ENCODE peak calls at places on chromosome 5, in four cellular contexts. K, C, W and R are unnamed samples.
A peak's percentile ranks its signal among the peaks of the same experiment; 100 is the strongest.

GRCh38 chr5:159800131-159800830 is 116.0 kb upstream of the ADRA1B start:
- DNase-seq in K (no peak), C (no peak), W (no peak), R (no peak)

GRCh38 chr5:54249210-54250028 is 61.0 kb downstream of the ARL15 start:
- DNase-seq in K (peak; percentile 16), C (no peak), W (no peak), R (no peak)

GRCh38 chr5:149320791-149321330 is 24.4 kb upstream of the GRPEL2 start:
- DNase-seq in K (no peak), C (no peak), W (peak; percentile 94), R (no peak)

GRCh38 chr5:144144956-144145751 is 25.3 kb downstream of the YIPF5 start:
- DNase-seq in K (no peak), C (no peak), W (no peak), R (no peak)

GRCh38 chr5:37211661-37212060 is 37.5 kb downstream of the CPLANE1 start:
- DNase-seq in K (no peak), C (no peak), W (no peak), R (no peak)

GRCh38 chr5:78727786-78728761 is 79.5 kb upstream of the LHFPL2 start:
- DNase-seq in K (peak; percentile 68), C (no peak), W (no peak), R (no peak)

GRCh38 chr5:16844952-16845351 is 91.1 kb downstream of the MYO10 start:
- DNase-seq in K (no peak), C (no peak), W (no peak), R (no peak)

GRCh38 chr5:122751293-122751753 is 23.6 kb upstream of the SNX2 start:
- DNase-seq in K (no peak), C (no peak), W (no peak), R (no peak)

GRCh38 chr5:173612948-173613347 is 3.5 kb downstream of the BOD1 start:
- DNase-seq in K (no peak), C (no peak), W (no peak), R (no peak)

GRCh38 chr5:132073231-132074013 is at the start of gene CSF2:
- DNase-seq in K (no peak), C (no peak), W (no peak), R (no peak)

GRCh38 chr5:139797335-139797734 is 1.7 kb downstream of the PSD2 start:
- DNase-seq in K (no peak), C (no peak), W (peak; percentile 3), R (no peak)

GRCh38 chr5:93186031-93186682 is 394.9 kb downstream of the NR2F1-AS1 start:
- DNase-seq in K (no peak), C (no peak), W (no peak), R (no peak)

GRCh38 chr5:177327539-177328522 is 16.1 kb upstream of the MXD3 start:
- DNase-seq in K (no peak), C (no peak), W (no peak), R (no peak)

GRCh38 chr5:51347704-51348103 is 35.5 kb upstream of the ISL1 start:
- DNase-seq in K (no peak), C (no peak), W (no peak), R (no peak)

GRCh38 chr5:43852276-43852675 is 249.3 kb downstream of the NNT start:
- DNase-seq in K (no peak), C (no peak), W (no peak), R (no peak)

GRCh38 chr5:178207183-178207916 is 3.0 kb downstream of the HNRNPAB start:
- DNase-seq in K (no peak), C (no peak), W (peak; percentile 70), R (no peak)

GRCh38 chr5:75348241-75348640 is 11.2 kb downstream of the HMGCR start:
- DNase-seq in K (no peak), C (no peak), W (no peak), R (no peak)

GRCh38 chr5:133405275-133406034 is 206.9 kb downstream of the FSTL4 start:
- DNase-seq in K (no peak), C (no peak), W (no peak), R (no peak)

GRCh38 chr5:86917117-86917579 is 299.4 kb downstream of the COX7C start:
- DNase-seq in K (peak; percentile 4), C (no peak), W (no peak), R (no peak)

GRCh38 chr5:59709346-59709821 is 184.1 kb downstream of the PDE4D start:
- DNase-seq in K (no peak), C (no peak), W (no peak), R (no peak)

GRCh38 chr5:84303315-84303714 is 81.4 kb downstream of the EDIL3 start:
- DNase-seq in K (no peak), C (no peak), W (no peak), R (no peak)

GRCh38 chr5:9149988-9150387 is 395.9 kb downstream of the SEMA5A start:
- DNase-seq in K (no peak), C (no peak), W (no peak), R (no peak)

GRCh38 chr5:102663771-102664530 is 91.2 kb upstream of the PAM start:
- DNase-seq in K (no peak), C (no peak), W (no peak), R (no peak)

GRCh38 chr5:128629162-128629561 is 91.1 kb upstream of the FBN2 start:
- DNase-seq in K (no peak), C (no peak), W (no peak), R (no peak)

GRCh38 chr5:998975-999501 is 9.6 kb upstream of the NKD2 start:
- DNase-seq in K (no peak), C (no peak), W (peak; percentile 16), R (no peak)

GRCh38 chr5:61637566-61637965 is 305.5 kb downstream of the ZSWIM6 start:
- DNase-seq in K (no peak), C (no peak), W (no peak), R (no peak)

GRCh38 chr5:127290946-127291763 is 559 bp downstream of the MEGF10 start:
- DNase-seq in K (no peak), C (no peak), W (no peak), R (no peak)

GRCh38 chr5:132474881-132475511 is 15.6 kb downstream of the IRF1 start:
- DNase-seq in K (no peak), C (no peak), W (peak; percentile 49), R (no peak)

GRCh38 chr5:143442398-143442797 is 38.9 kb upstream of the NR3C1 start:
- DNase-seq in K (no peak), C (no peak), W (no peak), R (no peak)

GRCh38 chr5:107815109-107815508 is 144.4 kb upstream of the EFNA5 start:
- DNase-seq in K (no peak), C (no peak), W (no peak), R (no peak)

GRCh38 chr5:172688735-172689572 is 47.9 kb downstream of the NEURL1B start:
- DNase-seq in K (peak; percentile 74), C (no peak), W (peak; percentile 65), R (peak; percentile 22)

GRCh38 chr5:170892201-170892600 is 30.4 kb downstream of the RANBP17 start:
- DNase-seq in K (no peak), C (no peak), W (no peak), R (no peak)

GRCh38 chr5:149177911-149178565 is 36.7 kb downstream of the ABLIM3 start:
- DNase-seq in K (no peak), C (no peak), W (no peak), R (no peak)

GRCh38 chr5:68419637-68420452 is 204.3 kb downstream of the PIK3R1 start:
- DNase-seq in K (no peak), C (no peak), W (peak; percentile 59), R (no peak)

GRCh38 chr5:35999547-35999946 is 8.4 kb upstream of the UGT3A1 start:
- DNase-seq in K (no peak), C (no peak), W (no peak), R (no peak)

GRCh38 chr5:33408816-33409215 is 31.9 kb upstream of the TARS1 start:
- DNase-seq in K (no peak), C (no peak), W (no peak), R (no peak)

GRCh38 chr5:52481216-52481615 is 306.5 kb upstream of the ITGA1 start:
- DNase-seq in K (no peak), C (no peak), W (no peak), R (no peak)

GRCh38 chr5:175842947-175843793 is 28.2 kb upstream of the CPLX2 start:
- DNase-seq in K (no peak), C (no peak), W (no peak), R (no peak)

GRCh38 chr5:176846335-176847140 is 36.2 kb downstream of the UNC5A start:
- DNase-seq in K (no peak), C (no peak), W (no peak), R (no peak)